ENCODE peak calls at places on chromosome 21, in nine cellular contexts. One of them, this sample, is unnamed.

GRCh38 chr21:46667191-46667734 is 31.8 kb downstream of the PRMT2 start:
- DNase-seq in fibroblast of the conjunctiva: no peak
- DNase-seq in GM03348: peak; percentile 33
- DNase-seq in NCI-H1417: peak; percentile 82
- DNase-seq in fibroblast of the aortic adventitia: peak; percentile 25
- DNase-seq in H4: no peak
- DNase-seq in choroid plexus epithelial cell: peak; percentile 50
- DNase-seq in posterior cingulate gyrus: no peak
- DNase-seq in erythroblast: no peak
- DNase-seq in this sample: no peak

GRCh38 chr21:43369124-43369523 is 57.8 kb downstream of the SIK1 start:
- DNase-seq in NCI-H1417: no peak
- DNase-seq in GM03348: peak; percentile 75
- DNase-seq in choroid plexus epithelial cell: peak; percentile 36
- DNase-seq in fibroblast of the conjunctiva: no peak
- DNase-seq in H4: no peak
- DNase-seq in posterior cingulate gyrus: peak; percentile 77
- DNase-seq in erythroblast: no peak
- DNase-seq in fibroblast of the aortic adventitia: no peak
- DNase-seq in this sample: no peak

GRCh38 chr21:26783801-26784200 is 61.4 kb downstream of the ADAMTS1 start:
- DNase-seq in fibroblast of the conjunctiva: no peak
- DNase-seq in choroid plexus epithelial cell: peak; percentile 21
- DNase-seq in posterior cingulate gyrus: no peak
- DNase-seq in NCI-H1417: no peak
- DNase-seq in GM03348: no peak
- DNase-seq in H4: no peak
- DNase-seq in erythroblast: no peak
- DNase-seq in fibroblast of the aortic adventitia: peak; percentile 63
- DNase-seq in this sample: no peak

GRCh38 chr21:32771134-32771523 is 426 bp downstream of the PAXBP1 start:
- DNase-seq in H4: peak; percentile 37
- DNase-seq in fibroblast of the aortic adventitia: peak; percentile 58
- DNase-seq in erythroblast: no peak
- DNase-seq in choroid plexus epithelial cell: peak; percentile 69
- DNase-seq in fibroblast of the conjunctiva: peak; percentile 24
- DNase-seq in NCI-H1417: no peak
- DNase-seq in posterior cingulate gyrus: peak; percentile 40
- DNase-seq in GM03348: peak; percentile 81
- DNase-seq in this sample: no peak

GRCh38 chr21:33770542-33770941 is 128.2 kb downstream of the ITSN1 start:
- DNase-seq in fibroblast of the conjunctiva: no peak
- DNase-seq in H4: no peak
- DNase-seq in choroid plexus epithelial cell: no peak
- DNase-seq in NCI-H1417: no peak
- DNase-seq in GM03348: no peak
- DNase-seq in erythroblast: no peak
- DNase-seq in posterior cingulate gyrus: no peak
- DNase-seq in fibroblast of the aortic adventitia: no peak
- DNase-seq in this sample: no peak

GRCh38 chr21:16322423-16322822 is 592.6 kb downstream of the USP25 start:
- DNase-seq in H4: no peak
- DNase-seq in fibroblast of the aortic adventitia: no peak
- DNase-seq in posterior cingulate gyrus: no peak
- DNase-seq in erythroblast: no peak
- DNase-seq in choroid plexus epithelial cell: peak; percentile 36
- DNase-seq in NCI-H1417: no peak
- DNase-seq in fibroblast of the conjunctiva: no peak
- DNase-seq in GM03348: no peak
- DNase-seq in this sample: no peak

GRCh38 chr21:42062543-42063022 is 8.5 kb upstream of the UMODL1 start:
- DNase-seq in erythroblast: no peak
- DNase-seq in choroid plexus epithelial cell: peak; percentile 9
- DNase-seq in fibroblast of the conjunctiva: no peak
- DNase-seq in GM03348: no peak
- DNase-seq in H4: no peak
- DNase-seq in posterior cingulate gyrus: no peak
- DNase-seq in NCI-H1417: peak; percentile 60
- DNase-seq in fibroblast of the aortic adventitia: no peak
- DNase-seq in this sample: no peak

GRCh38 chr21:38440746-38441145 is 57.5 kb downstream of the ERG start:
- DNase-seq in fibroblast of the conjunctiva: no peak
- DNase-seq in fibroblast of the aortic adventitia: peak; percentile 94
- DNase-seq in GM03348: peak; percentile 89
- DNase-seq in choroid plexus epithelial cell: peak; percentile 82
- DNase-seq in H4: peak; percentile 76
- DNase-seq in erythroblast: no peak
- DNase-seq in NCI-H1417: no peak
- DNase-seq in posterior cingulate gyrus: no peak
- DNase-seq in this sample: peak; percentile 85

GRCh38 chr21:42566524-42567180 is 53.0 kb downstream of the SLC37A1 start:
- DNase-seq in NCI-H1417: no peak
- DNase-seq in GM03348: no peak
- DNase-seq in fibroblast of the aortic adventitia: no peak
- DNase-seq in H4: no peak
- DNase-seq in erythroblast: no peak
- DNase-seq in choroid plexus epithelial cell: no peak
- DNase-seq in posterior cingulate gyrus: no peak
- DNase-seq in fibroblast of the conjunctiva: no peak
- DNase-seq in this sample: no peak

GRCh38 chr21:27806261-27806660 is 839.4 kb upstream of the ADAMTS5 start:
- DNase-seq in H4: peak; percentile 39
- DNase-seq in NCI-H1417: no peak
- DNase-seq in choroid plexus epithelial cell: no peak
- DNase-seq in fibroblast of the conjunctiva: no peak
- DNase-seq in erythroblast: no peak
- DNase-seq in GM03348: no peak
- DNase-seq in fibroblast of the aortic adventitia: no peak
- DNase-seq in posterior cingulate gyrus: no peak
- DNase-seq in this sample: no peak

GRCh38 chr21:34845521-34846213 is 176.9 kb downstream of the CLIC6 start:
- DNase-seq in NCI-H1417: no peak
- DNase-seq in H4: peak; percentile 98
- DNase-seq in fibroblast of the conjunctiva: peak; percentile 79
- DNase-seq in erythroblast: no peak
- DNase-seq in GM03348: no peak
- DNase-seq in posterior cingulate gyrus: no peak
- DNase-seq in fibroblast of the aortic adventitia: peak; percentile 87
- DNase-seq in choroid plexus epithelial cell: peak; percentile 94
- DNase-seq in this sample: no peak

GRCh38 chr21:15625363-15625762 is 104.4 kb upstream of the USP25 start:
- DNase-seq in GM03348: no peak
- DNase-seq in fibroblast of the aortic adventitia: no peak
- DNase-seq in choroid plexus epithelial cell: peak; percentile 22
- DNase-seq in posterior cingulate gyrus: no peak
- DNase-seq in fibroblast of the conjunctiva: no peak
- DNase-seq in NCI-H1417: no peak
- DNase-seq in H4: no peak
- DNase-seq in erythroblast: no peak
- DNase-seq in this sample: no peak

GRCh38 chr21:44880762-44881585 is 7.5 kb upstream of the PTTG1IP start:
- DNase-seq in erythroblast: no peak
- DNase-seq in GM03348: peak; percentile 76
- DNase-seq in posterior cingulate gyrus: peak; percentile 3
- DNase-seq in fibroblast of the conjunctiva: no peak
- DNase-seq in H4: no peak
- DNase-seq in NCI-H1417: no peak
- DNase-seq in fibroblast of the aortic adventitia: peak; percentile 53
- DNase-seq in choroid plexus epithelial cell: peak; percentile 67
- DNase-seq in this sample: peak; percentile 57

GRCh38 chr21:40765771-40766170 is 81.2 kb downstream of the DSCAM start:
- DNase-seq in H4: no peak
- DNase-seq in erythroblast: no peak
- DNase-seq in choroid plexus epithelial cell: no peak
- DNase-seq in posterior cingulate gyrus: peak; percentile 10
- DNase-seq in fibroblast of the aortic adventitia: no peak
- DNase-seq in fibroblast of the conjunctiva: no peak
- DNase-seq in NCI-H1417: peak; percentile 28
- DNase-seq in GM03348: no peak
- DNase-seq in this sample: no peak

GRCh38 chr21:27320868-27321267 is 354.0 kb upstream of the ADAMTS5 start:
- DNase-seq in H4: no peak
- DNase-seq in choroid plexus epithelial cell: no peak
- DNase-seq in NCI-H1417: no peak
- DNase-seq in erythroblast: no peak
- DNase-seq in fibroblast of the aortic adventitia: no peak
- DNase-seq in posterior cingulate gyrus: no peak
- DNase-seq in fibroblast of the conjunctiva: no peak
- DNase-seq in GM03348: no peak
- DNase-seq in this sample: peak; percentile 7

GRCh38 chr21:17512245-17513213 is at the start of gene CXADR:
- DNase-seq in H4: peak; percentile 73
- DNase-seq in fibroblast of the aortic adventitia: no peak
- DNase-seq in erythroblast: peak; percentile 65
- DNase-seq in choroid plexus epithelial cell: peak; percentile 69
- DNase-seq in GM03348: peak; percentile 60
- DNase-seq in NCI-H1417: peak; percentile 94
- DNase-seq in posterior cingulate gyrus: peak; percentile 78
- DNase-seq in fibroblast of the conjunctiva: no peak
- DNase-seq in this sample: peak; percentile 24

GRCh38 chr21:19855522-19855921 is 1142.7 kb upstream of the NCAM2 start:
- DNase-seq in H4: no peak
- DNase-seq in fibroblast of the aortic adventitia: no peak
- DNase-seq in choroid plexus epithelial cell: no peak
- DNase-seq in fibroblast of the conjunctiva: no peak
- DNase-seq in posterior cingulate gyrus: no peak
- DNase-seq in GM03348: no peak
- DNase-seq in NCI-H1417: no peak
- DNase-seq in erythroblast: no peak
- DNase-seq in this sample: no peak

GRCh38 chr21:36156815-36157670 is at the start of gene DOP1B:
- DNase-seq in fibroblast of the conjunctiva: no peak
- DNase-seq in erythroblast: no peak
- DNase-seq in fibroblast of the aortic adventitia: no peak
- DNase-seq in posterior cingulate gyrus: no peak
- DNase-seq in GM03348: peak; percentile 28
- DNase-seq in NCI-H1417: peak; percentile 97
- DNase-seq in H4: no peak
- DNase-seq in choroid plexus epithelial cell: no peak
- DNase-seq in this sample: no peak

GRCh38 chr21:42627527-42628289 is 25.7 kb upstream of the PDE9A start:
- DNase-seq in GM03348: no peak
- DNase-seq in fibroblast of the aortic adventitia: no peak
- DNase-seq in choroid plexus epithelial cell: no peak
- DNase-seq in posterior cingulate gyrus: no peak
- DNase-seq in erythroblast: peak; percentile 71
- DNase-seq in NCI-H1417: no peak
- DNase-seq in fibroblast of the conjunctiva: no peak
- DNase-seq in H4: no peak
- DNase-seq in this sample: no peak

GRCh38 chr21:28832013-28832714 is 160.5 kb downstream of the LTN1 start:
- DNase-seq in H4: peak; percentile 73
- DNase-seq in choroid plexus epithelial cell: peak; percentile 24
- DNase-seq in fibroblast of the conjunctiva: no peak
- DNase-seq in fibroblast of the aortic adventitia: peak; percentile 15
- DNase-seq in erythroblast: no peak
- DNase-seq in posterior cingulate gyrus: no peak
- DNase-seq in GM03348: no peak
- DNase-seq in NCI-H1417: no peak
- DNase-seq in this sample: peak; percentile 38

GRCh38 chr21:46191257-46191685 is 7.0 kb upstream of the SPATC1L start:
- DNase-seq in fibroblast of the aortic adventitia: peak; percentile 81
- DNase-seq in choroid plexus epithelial cell: peak; percentile 93
- DNase-seq in posterior cingulate gyrus: no peak
- DNase-seq in GM03348: peak; percentile 91
- DNase-seq in erythroblast: no peak
- DNase-seq in fibroblast of the conjunctiva: peak; percentile 58
- DNase-seq in H4: peak; percentile 38
- DNase-seq in NCI-H1417: no peak
- DNase-seq in this sample: no peak

GRCh38 chr21:40757366-40757765 is 89.6 kb downstream of the DSCAM start:
- DNase-seq in fibroblast of the conjunctiva: no peak
- DNase-seq in choroid plexus epithelial cell: no peak
- DNase-seq in posterior cingulate gyrus: no peak
- DNase-seq in GM03348: no peak
- DNase-seq in erythroblast: no peak
- DNase-seq in H4: no peak
- DNase-seq in fibroblast of the aortic adventitia: no peak
- DNase-seq in NCI-H1417: no peak
- DNase-seq in this sample: no peak

GRCh38 chr21:36990508-36991205 is 15.8 kb upstream of the RIPPLY3 start:
- DNase-seq in GM03348: no peak
- DNase-seq in posterior cingulate gyrus: no peak
- DNase-seq in NCI-H1417: peak; percentile 44
- DNase-seq in choroid plexus epithelial cell: no peak
- DNase-seq in fibroblast of the aortic adventitia: no peak
- DNase-seq in H4: no peak
- DNase-seq in erythroblast: no peak
- DNase-seq in fibroblast of the conjunctiva: no peak
- DNase-seq in this sample: no peak